ENCODE peak calls at places on chromosome 15, in six cellular contexts. S is fibroblast of the aortic adventitia, L is HFF-Myc, P is PC-9, Z is WERI-Rb-1, A is omental fat pad. C is an unnamed sample.

GRCh38 chr15:88243895-88244787 is 12.4 kb downstream of the NTRK3 start:
- DNase-seq in Z (peak; percentile 50), P (no peak), A (no peak), L (no peak), S (peak; percentile 61), C (no peak)

GRCh38 chr15:28274211-28274610 is 47.8 kb downstream of the HERC2 start:
- DNase-seq in A (no peak), S (no peak), Z (no peak), P (no peak), L (no peak), C (no peak)

GRCh38 chr15:58867926-58868325 is 65.6 kb downstream of the SLTM start:
- DNase-seq in A (no peak), L (no peak), P (no peak), S (no peak), Z (no peak), C (no peak)

GRCh38 chr15:58332676-58333400 is 99.0 kb upstream of the LIPC start:
- DNase-seq in Z (no peak), A (no peak), S (peak; percentile 39), L (peak; percentile 55), P (peak; percentile 95), C (no peak)

GRCh38 chr15:74438696-74439316 is 5.0 kb upstream of the SEMA7A start:
- DNase-seq in Z (peak; percentile 69), S (peak; percentile 82), P (peak; percentile 66), L (no peak), A (no peak), C (peak; percentile 81)

GRCh38 chr15:58019503-58020376 is 45.8 kb downstream of the ALDH1A2 start:
- DNase-seq in P (no peak), S (peak; percentile 11), A (no peak), Z (no peak), L (peak; percentile 26), C (no peak)

GRCh38 chr15:27342991-27343390 is 372.0 kb downstream of the GABRG3 start:
- DNase-seq in P (no peak), L (no peak), Z (peak; percentile 56), S (no peak), A (no peak), C (no peak)

GRCh38 chr15:89577776-89578115 is 2.5 kb downstream of the TICRR start:
- DNase-seq in S (no peak), Z (no peak), P (no peak), A (no peak), L (no peak), C (no peak)

GRCh38 chr15:67928666-67929065 is 88.8 kb upstream of the RNU6-1 start:
- DNase-seq in A (no peak), Z (no peak), L (no peak), P (no peak), S (peak; percentile 64), C (no peak)

GRCh38 chr15:25796395-25796794 is 66.7 kb downstream of the ATP10A start:
- DNase-seq in L (no peak), S (no peak), Z (no peak), A (no peak), P (no peak), C (no peak)

GRCh38 chr15:96020133-96020532 is 310.4 kb upstream of the NR2F2 start:
- DNase-seq in P (no peak), S (no peak), Z (no peak), A (no peak), L (no peak), C (no peak)

DNA sequence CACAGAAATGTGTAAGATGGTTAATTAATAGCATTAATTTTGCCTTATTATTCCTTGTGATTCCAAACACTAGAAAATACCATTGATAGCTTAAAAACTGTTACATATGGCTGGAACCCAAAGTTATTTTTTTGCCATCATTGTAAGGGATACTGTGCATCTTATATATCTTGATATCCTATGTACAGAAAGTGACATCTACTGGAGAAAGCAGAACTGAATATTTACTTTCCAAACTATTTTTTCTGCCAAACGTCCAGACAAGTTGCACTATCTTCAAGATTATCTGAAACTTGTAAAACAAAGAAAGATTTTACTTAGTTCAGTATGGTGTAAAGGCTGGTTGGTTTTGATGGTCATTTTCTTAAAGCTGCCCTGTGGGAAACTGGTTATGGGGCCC is 33.3 kb upstream of the MEIS2 start:
- DNase-seq in A (no peak), P (no peak), S (peak; percentile 75), Z (no peak), L (peak; percentile 12), C (no peak)
- TF ChIP-seq CTCF in A (no peak), P (peak; percentile 54), S (peak; percentile 44), Z (peak; percentile 1), L (peak; percentile 18), C (no peak)

GRCh38 chr15:51163843-51164242 is 69.1 kb upstream of the TNFAIP8L3 start:
- DNase-seq in S (no peak), L (no peak), P (no peak), Z (no peak), A (no peak), C (no peak)
- TF ChIP-seq CTCF in S (no peak), L (no peak), P (no peak), Z (no peak), A (no peak), C (no peak)

GRCh38 chr15:32993285-32993684 is 201.2 kb downstream of the FMN1 start:
- DNase-seq in S (peak; percentile 58), P (no peak), L (no peak), Z (no peak), A (no peak), C (no peak)

GRCh38 chr15:32998182-32998581 is 196.3 kb downstream of the FMN1 start:
- DNase-seq in P (no peak), A (no peak), Z (no peak), L (no peak), S (no peak), C (no peak)

GRCh38 chr15:32991544-32992192 is 202.8 kb downstream of the FMN1 start:
- DNase-seq in L (no peak), A (no peak), P (no peak), Z (no peak), S (no peak), C (no peak)

GRCh38 chr15:32998979-32999677 is 195.4 kb downstream of the FMN1 start:
- DNase-seq in A (no peak), S (peak; percentile 91), Z (no peak), P (no peak), L (no peak), C (no peak)

GRCh38 chr15:32994810-32995424 is 199.6 kb downstream of the FMN1 start:
- DNase-seq in S (peak; percentile 84), P (no peak), L (no peak), Z (no peak), A (no peak), C (no peak)
- TF ChIP-seq CTCF in S (peak; percentile 64), P (peak; percentile 75), L (peak; percentile 30), Z (no peak), A (no peak), C (peak; percentile 63)

DNA sequence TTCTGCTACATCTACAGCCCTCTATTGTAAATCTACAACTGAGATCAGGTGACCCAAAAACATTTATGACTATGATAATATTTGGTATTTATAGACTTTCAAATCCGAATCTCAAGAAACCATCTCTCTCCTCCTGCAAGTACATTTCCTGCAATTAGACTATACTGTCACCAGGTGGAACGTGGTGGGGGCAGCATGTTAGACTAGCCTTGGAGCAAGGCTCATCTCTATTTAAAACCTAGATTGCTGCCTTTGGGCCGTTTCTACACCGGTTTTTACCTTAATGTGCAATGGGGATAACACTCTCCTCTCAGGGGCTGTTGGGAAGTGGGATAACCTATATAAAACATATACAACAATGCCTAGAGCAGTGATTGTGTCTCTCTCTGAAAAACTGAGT is 3.8 kb upstream of the KATNBL1 start:
- DNase-seq in A (no peak), Z (peak; percentile 12), P (no peak), S (no peak), L (no peak), C (no peak)
- TF ChIP-seq CTCF in A (no peak), Z (no peak), P (no peak), S (no peak), L (no peak), C (no peak)

DNA sequence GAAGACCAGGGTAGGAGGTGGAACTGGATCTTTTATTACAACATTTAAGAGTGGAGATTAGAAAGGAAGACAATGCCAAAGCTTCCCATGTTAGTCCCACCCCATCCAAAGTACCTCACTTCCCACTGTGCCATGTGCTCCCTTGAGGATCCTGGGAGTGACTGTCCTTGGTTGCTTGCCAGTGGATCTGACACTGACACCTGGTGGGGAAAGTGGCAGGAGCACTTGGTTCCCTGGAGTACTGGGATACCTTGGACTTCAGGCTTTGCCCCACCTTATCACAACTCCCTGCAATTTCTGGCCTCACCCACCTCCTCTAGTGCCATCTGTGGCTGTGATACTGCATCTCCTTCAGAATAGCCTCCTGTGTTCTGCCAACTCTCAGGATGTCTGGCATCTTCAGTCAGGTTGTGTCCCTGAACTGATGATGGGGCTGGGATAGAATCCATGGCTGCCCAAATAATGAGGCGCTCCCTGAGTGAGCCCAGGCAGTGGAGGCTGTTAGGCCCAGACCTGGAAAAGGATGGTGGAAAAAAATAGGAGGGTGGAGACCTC is 1.3 kb downstream of the ELL3 start:
- DNase-seq in P (peak; percentile 39), Z (peak; percentile 79), A (no peak), L (peak; percentile 44), S (peak; percentile 30), C (no peak)
- TF ChIP-seq CTCF in P (peak; percentile 52), Z (peak; percentile 82), A (no peak), L (peak; percentile 53), S (no peak), C (no peak)